ENCODE peak calls at places on chromosome 13, in four cellular contexts. Q is fibroblast of lung, K is PC-3, O is IMR-90. I is an unnamed sample.

GRCh38 chr13:81591528-81592220 is 1250.7 kb upstream of the SPRY2 start:
- DNase-seq in K (no peak), Q (no peak), O (no peak), I (no peak)

GRCh38 chr13:40484981-40485380 is 181.5 kb downstream of the FOXO1 start:
- DNase-seq in Q (no peak), K (no peak), O (no peak), I (no peak)

GRCh38 chr13:36543671-36544070 is 111.4 kb downstream of the CCNA1 start:
- DNase-seq in Q (no peak), K (no peak), O (no peak), I (no peak)

GRCh38 chr13:90613076-90613795 is 734.3 kb upstream of the MIR17HG start:
- DNase-seq in K (no peak), Q (no peak), O (no peak), I (no peak)

GRCh38 chr13:41603917-41604316 is 146.6 kb downstream of the RGCC start:
- DNase-seq in O (peak; percentile 78), K (peak; percentile 92), Q (peak; percentile 67), I (peak; percentile 46)

GRCh38 chr13:113879506-113880360 is 15.9 kb upstream of the GAS6 start:
- DNase-seq in Q (no peak), O (no peak), K (no peak), I (no peak)

GRCh38 chr13:24827799-24828198 is 63.8 kb downstream of the RNF17 start:
- DNase-seq in K (no peak), Q (no peak), O (no peak), I (no peak)

GRCh38 chr13:49098771-49099512 is 121.2 kb upstream of the MLNR start:
- DNase-seq in Q (peak; percentile 40), K (no peak), O (no peak), I (peak; percentile 50)

GRCh38 chr13:72590091-72590490 is 137.3 kb downstream of the MZT1 start:
- DNase-seq in K (no peak), Q (no peak), O (no peak), I (no peak)

GRCh38 chr13:27965740-27966640 is 3.1 kb downstream of the CDX2 start:
- DNase-seq in Q (no peak), O (no peak), K (no peak), I (no peak)

GRCh38 chr13:50474094-50474654 is 369.3 kb downstream of the DLEU7 start:
- DNase-seq in O (no peak), Q (no peak), K (no peak), I (no peak)

GRCh38 chr13:34164585-34164984 is 346.6 kb downstream of the RFC3 start:
- DNase-seq in O (no peak), K (peak; percentile 19), Q (peak; percentile 89), I (no peak)

GRCh38 chr13:26052136-26052736 is 420 bp upstream of the SHISA2 start:
- DNase-seq in K (no peak), O (no peak), Q (no peak), I (no peak)

GRCh38 chr13:48784906-48785555 is 131.3 kb downstream of the CYSLTR2 start:
- DNase-seq in O (peak; percentile 46), K (no peak), Q (peak; percentile 70), I (no peak)

GRCh38 chr13:98775844-98776598 is 23.5 kb upstream of the SLC15A1 start:
- DNase-seq in K (peak; percentile 90), O (peak; percentile 65), Q (peak; percentile 82), I (peak; percentile 87)

GRCh38 chr13:26867451-26868067 is 107.0 kb upstream of the GPR12 start:
- DNase-seq in O (peak; percentile 14), K (peak; percentile 38), Q (peak; percentile 17), I (no peak)

GRCh38 chr13:81929988-81930387 is 1589.1 kb upstream of the SPRY2 start:
- DNase-seq in O (no peak), Q (peak; percentile 6), K (peak; percentile 42), I (no peak)

GRCh38 chr13:34926513-34926912 is 15.6 kb upstream of the NBEA start:
- DNase-seq in O (peak; percentile 47), Q (peak; percentile 66), K (peak; percentile 62), I (no peak)

GRCh38 chr13:73704587-73704986 is 429.6 kb downstream of the KLF12 start:
- DNase-seq in Q (no peak), O (no peak), K (no peak), I (no peak)

GRCh38 chr13:75197803-75198202 is 284.2 kb downstream of the TBC1D4 start:
- DNase-seq in Q (no peak), K (no peak), O (no peak), I (no peak)

GRCh38 chr13:28981530-28981929 is 161.4 kb downstream of the MTUS2 start:
- DNase-seq in K (no peak), O (no peak), Q (no peak), I (no peak)

GRCh38 chr13:43057653-43058317 is 34.4 kb downstream of the DNAJC15 start:
- DNase-seq in O (no peak), K (no peak), Q (peak; percentile 58), I (peak; percentile 15)

GRCh38 chr13:65926750-65927171 is 1303.4 kb downstream of the PCDH9 start:
- DNase-seq in O (no peak), Q (no peak), K (peak; percentile 85), I (no peak)

GRCh38 chr13:51557875-51558604 is 26.2 kb upstream of the WDFY2 start:
- DNase-seq in Q (peak; percentile 91), K (peak; percentile 72), O (peak; percentile 88), I (peak; percentile 20)

GRCh38 chr13:106685142-106685541 is 117.2 kb upstream of the ARGLU1 start:
- DNase-seq in K (no peak), O (no peak), Q (no peak), I (no peak)

GRCh38 chr13:77448689-77449088 is 86.8 kb upstream of the SCEL start:
- DNase-seq in K (no peak), Q (no peak), O (no peak), I (no peak)

GRCh38 chr13:75101997-75102720 is 379.8 kb downstream of the TBC1D4 start:
- DNase-seq in O (peak; percentile 6), K (peak; percentile 41), Q (peak; percentile 71), I (no peak)

GRCh38 chr13:46142692-46143238 is 37.9 kb upstream of the CPB2 start:
- DNase-seq in O (no peak), Q (no peak), K (no peak), I (no peak)

GRCh38 chr13:40622761-40623160 is 43.7 kb downstream of the FOXO1 start:
- DNase-seq in K (no peak), Q (no peak), O (no peak), I (no peak)

GRCh38 chr13:102310691-102311432 is 91.0 kb downstream of the FGF14 start:
- DNase-seq in Q (no peak), K (no peak), O (no peak), I (no peak)

GRCh38 chr13:114112231-114112825 is 20.1 kb downstream of the RASA3 start:
- DNase-seq in K (no peak), Q (no peak), O (peak; percentile 45), I (no peak)

GRCh38 chr13:23201870-23202269 is 21.1 kb downstream of the SGCG start:
- DNase-seq in O (no peak), K (no peak), Q (no peak), I (no peak)

GRCh38 chr13:33433316-33433715 is 147.8 kb upstream of the STARD13 start:
- DNase-seq in O (no peak), Q (no peak), K (no peak), I (no peak)

GRCh38 chr13:41995946-41996345 is 35.0 kb upstream of the VWA8 start:
- DNase-seq in K (peak; percentile 6), Q (peak; percentile 90), O (peak; percentile 75), I (no peak)

GRCh38 chr13:48009298-48009697 is 8.2 kb upstream of the SUCLA2 start:
- DNase-seq in K (peak; percentile 78), O (peak; percentile 51), Q (peak; percentile 73), I (peak; percentile 97)

DNA sequence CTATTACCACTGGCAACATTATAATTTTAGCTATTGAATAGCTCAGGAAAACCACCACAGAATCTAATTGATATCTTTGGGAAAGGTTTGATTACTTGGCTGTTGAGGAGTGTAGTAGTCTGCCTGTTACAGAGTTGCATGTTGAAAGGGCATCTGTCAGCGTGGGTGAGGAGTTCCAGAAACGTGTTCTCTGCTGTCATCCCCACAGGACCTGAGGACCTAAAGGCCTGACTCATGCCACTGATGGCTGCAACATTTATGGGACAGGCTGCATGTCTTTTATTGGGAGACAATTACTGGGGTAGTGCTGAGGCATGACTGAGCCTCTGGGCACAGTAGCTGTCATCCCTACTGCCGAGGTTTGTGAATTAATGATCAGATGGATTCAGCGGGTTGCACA is 525.9 kb downstream of the GPC6 start:
- DNase-seq in K (no peak), O (no peak), Q (no peak), I (no peak)
- H2AFZ ChIP-seq in K (no peak overlapping the region), O (no peak overlapping the region), Q (no peak overlapping the region), I (no peak overlapping the region)

GRCh38 chr13:110559986-110560385 is 1.5 kb downstream of the RAB20 start:
- DNase-seq in O (no peak), K (peak; percentile 59), Q (no peak), I (peak; percentile 67)
- H3K4me3 ChIP-seq in O (peak overlapping the region; percentile 4), K (peak overlapping the region; percentile 94), Q (peak overlapping the region; percentile 28), I (peak overlapping the region; percentile 91)

GRCh38 chr13:88761145-88761544 is 1090.0 kb downstream of the SLITRK5 start:
- DNase-seq in Q (no peak), K (no peak), O (no peak), I (no peak)

GRCh38 chr13:88764103-88764502 is 1092.9 kb downstream of the SLITRK5 start:
- DNase-seq in K (no peak), Q (no peak), O (no peak), I (no peak)
- TF ChIP-seq CTCF in K (no peak), Q (no peak), O (no peak), I (no peak)

GRCh38 chr13:109175666-109176065 is 546.3 kb downstream of the MYO16 start:
- DNase-seq in O (no peak), K (no peak), Q (no peak), I (no peak)

GRCh38 chr13:109182777-109183465 is 553.5 kb downstream of the MYO16 start:
- DNase-seq in O (peak; percentile 22), Q (peak; percentile 53), K (no peak), I (no peak)

GRCh38 chr13:109180905-109181425 is 551.6 kb downstream of the MYO16 start:
- DNase-seq in Q (peak; percentile 95), O (peak; percentile 90), K (no peak), I (peak; percentile 45)
- H2AFZ ChIP-seq in Q (peak overlapping the region; percentile 23), O (peak overlapping the region; percentile 80), K (no peak overlapping the region), I (no peak overlapping the region)

GRCh38 chr13:97249093-97249787 is 27.1 kb downstream of the MBNL2 start:
- DNase-seq in Q (no peak), K (no peak), O (no peak), I (no peak)

GRCh38 chr13:97248243-97248642 is 26.1 kb downstream of the MBNL2 start:
- DNase-seq in Q (no peak), K (no peak), O (no peak), I (no peak)

GRCh38 chr13:97245011-97245410 is 22.9 kb downstream of the MBNL2 start:
- DNase-seq in Q (no peak), K (no peak), O (no peak), I (no peak)

GRCh38 chr13:97243915-97244820 is 22.0 kb downstream of the MBNL2 start:
- DNase-seq in K (no peak), O (no peak), Q (no peak), I (no peak)

DNA sequence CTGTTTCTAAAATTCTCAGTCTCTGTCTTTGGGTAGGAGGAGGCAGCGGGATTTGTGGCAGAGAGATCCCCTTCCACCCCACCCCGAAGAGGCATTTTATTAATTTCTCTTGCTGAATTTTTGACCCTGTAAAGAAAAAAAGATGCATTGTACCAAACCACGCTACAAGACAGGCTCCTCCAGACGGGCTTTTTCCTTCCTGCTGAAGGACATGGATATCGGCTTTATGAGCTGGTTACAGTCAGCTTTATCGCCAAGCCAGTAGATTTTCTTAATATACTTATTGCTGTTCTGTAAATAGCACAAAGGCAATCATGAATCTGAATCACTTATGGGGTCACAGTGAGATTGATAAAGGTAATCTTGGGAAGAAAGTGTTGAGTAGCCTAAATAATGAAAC is 24.5 kb downstream of the MBNL2 start:
- DNase-seq in O (no peak), Q (no peak), K (no peak), I (no peak)
- H3K4me3 ChIP-seq in O (peak overlapping the region; percentile 8), Q (peak overlapping the region; percentile 28), K (no peak overlapping the region), I (no peak overlapping the region)

I was measured in PC-9.